ENCODE peak calls at places on chromosomes 7 and 10, in nine cellular contexts. One of them, this sample, is unnamed. For H3K4me1, the result is how much of the 10 kb centered on the place peaks cover.

GRCh38 chr10:121990015-121990677 is 1.2 kb downstream of the TACC2 start:
- DNase-seq in transverse colon: peak
- DNase-seq in CD8-positive, alpha-beta memory T cell: no peak
- DNase-seq in lung: no peak
- DNase-seq in pancreas: peak
- DNase-seq in heart right ventricle: no peak
- DNase-seq in neuronal stem cell: no peak
- DNase-seq in adrenal gland: no peak
- DNase-seq in left lung: no peak
- DNase-seq in this sample: no peak

GRCh38 chr10:132175907-132176581 is 10.7 kb upstream of the DPYSL4 start:
- DNase-seq in heart right ventricle: no peak
- DNase-seq in CD8-positive, alpha-beta memory T cell: no peak
- DNase-seq in left lung: no peak
- DNase-seq in adrenal gland: no peak
- DNase-seq in transverse colon: no peak
- DNase-seq in neuronal stem cell: no peak
- DNase-seq in pancreas: no peak
- DNase-seq in lung: no peak
- DNase-seq in this sample: no peak

GRCh38 chr7:80825499-80825898 is 93.4 kb downstream of the SEMA3C start:
- DNase-seq in left lung: no peak
- DNase-seq in lung: no peak
- DNase-seq in heart right ventricle: no peak
- DNase-seq in neuronal stem cell: no peak
- DNase-seq in CD8-positive, alpha-beta memory T cell: no peak
- DNase-seq in transverse colon: no peak
- DNase-seq in pancreas: no peak
- DNase-seq in adrenal gland: no peak
- DNase-seq in this sample: no peak

GRCh38 chr10:115171392-115171960 is 78.3 kb downstream of the ATRNL1 start:
- DNase-seq in heart right ventricle: no peak
- DNase-seq in adrenal gland: no peak
- DNase-seq in CD8-positive, alpha-beta memory T cell: no peak
- DNase-seq in transverse colon: no peak
- DNase-seq in neuronal stem cell: peak
- DNase-seq in lung: no peak
- DNase-seq in left lung: no peak
- DNase-seq in pancreas: no peak
- DNase-seq in this sample: peak

GRCh38 chr10:88946200-88946599 is 6.4 kb downstream of the ACTA2 start:
- DNase-seq in pancreas: no peak
- DNase-seq in transverse colon: no peak
- DNase-seq in left lung: no peak
- DNase-seq in adrenal gland: no peak
- DNase-seq in heart right ventricle: no peak
- DNase-seq in neuronal stem cell: no peak
- DNase-seq in CD8-positive, alpha-beta memory T cell: no peak
- DNase-seq in lung: no peak
- DNase-seq in this sample: no peak

GRCh38 chr7:67631496-67631895 is 634.9 kb downstream of the TYW1 start:
- DNase-seq in CD8-positive, alpha-beta memory T cell: no peak
- DNase-seq in pancreas: no peak
- DNase-seq in heart right ventricle: no peak
- DNase-seq in lung: no peak
- DNase-seq in neuronal stem cell: no peak
- DNase-seq in left lung: no peak
- DNase-seq in transverse colon: no peak
- DNase-seq in adrenal gland: no peak
- DNase-seq in this sample: no peak

GRCh38 chr10:119306514-119306951 is 99.2 kb downstream of the GRK5 start:
- DNase-seq in pancreas: no peak
- DNase-seq in left lung: no peak
- DNase-seq in neuronal stem cell: no peak
- DNase-seq in CD8-positive, alpha-beta memory T cell: peak
- DNase-seq in heart right ventricle: no peak
- DNase-seq in lung: no peak
- DNase-seq in adrenal gland: no peak
- DNase-seq in transverse colon: peak
- DNase-seq in this sample: peak

GRCh38 chr10:48511066-48511854 is 93.6 kb downstream of the ARHGAP22 start:
- DNase-seq in left lung: no peak
- DNase-seq in heart right ventricle: no peak
- DNase-seq in lung: no peak
- DNase-seq in CD8-positive, alpha-beta memory T cell: no peak
- DNase-seq in transverse colon: no peak
- DNase-seq in pancreas: no peak
- DNase-seq in adrenal gland: no peak
- DNase-seq in neuronal stem cell: no peak
- DNase-seq in this sample: no peak

GRCh38 chr10:78038105-78038504 is 4.4 kb downstream of the RPS24 start:
- DNase-seq in left lung: no peak
- DNase-seq in neuronal stem cell: no peak
- DNase-seq in adrenal gland: no peak
- DNase-seq in lung: no peak
- DNase-seq in transverse colon: no peak
- DNase-seq in heart right ventricle: no peak
- DNase-seq in pancreas: no peak
- DNase-seq in CD8-positive, alpha-beta memory T cell: no peak
- DNase-seq in this sample: no peak
- H3K4me1 ChIP-seq in left lung: under half
- H3K4me1 ChIP-seq in neuronal stem cell: under half
- H3K4me1 ChIP-seq in adrenal gland: under half
- H3K4me1 ChIP-seq in lung: under half
- H3K4me1 ChIP-seq in transverse colon: under half
- H3K4me1 ChIP-seq in heart right ventricle: half or more
- H3K4me1 ChIP-seq in pancreas: under half
- H3K4me1 ChIP-seq in CD8-positive, alpha-beta memory T cell: under half
- H3K4me1 ChIP-seq in this sample: half or more

DNA sequence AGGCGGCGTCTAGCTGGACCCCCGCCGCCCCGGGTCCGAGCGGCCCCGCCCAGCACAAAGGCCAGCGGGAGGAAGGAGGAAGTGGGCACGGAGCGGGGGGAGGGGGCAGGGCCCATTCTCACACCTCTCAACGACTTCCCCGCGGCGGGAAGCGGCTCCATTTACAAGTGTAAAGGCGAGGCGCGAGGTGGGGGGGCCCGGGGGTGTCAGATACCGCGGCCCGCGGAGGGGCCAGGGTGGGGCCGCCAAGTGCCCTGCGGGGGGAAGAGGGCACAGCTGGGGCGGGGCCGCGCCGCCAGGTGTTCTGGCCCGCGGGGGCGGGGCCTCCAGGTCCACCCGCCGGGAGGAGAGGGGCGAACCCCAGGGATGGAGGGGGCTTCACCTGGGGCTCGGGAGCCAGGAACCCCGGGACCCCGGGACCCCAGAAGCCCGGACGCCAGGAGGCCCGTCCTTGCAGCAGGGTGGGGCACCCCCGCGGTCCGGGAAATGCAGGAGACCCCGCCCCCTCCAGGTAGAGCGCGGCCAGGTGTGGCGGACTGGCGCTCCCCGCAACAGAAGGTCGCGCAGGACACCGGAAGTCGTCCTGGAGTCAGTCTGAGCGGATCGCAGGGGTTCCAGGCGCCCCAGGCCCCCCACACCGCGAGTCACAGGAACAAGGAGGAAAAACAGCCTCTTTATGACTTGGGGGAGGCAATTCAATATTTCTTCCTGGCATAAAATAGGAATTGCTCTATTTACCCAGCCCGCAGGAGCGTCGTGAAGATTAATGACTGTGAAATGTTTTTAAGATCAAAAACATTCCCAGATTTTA is 8.3 kb downstream of the CTBP2 start:
- DNase-seq in transverse colon: peak
- DNase-seq in CD8-positive, alpha-beta memory T cell: no peak
- DNase-seq in heart right ventricle: no peak
- DNase-seq in pancreas: peak
- DNase-seq in left lung: peak
- DNase-seq in adrenal gland: no peak
- DNase-seq in lung: peak
- DNase-seq in neuronal stem cell: no peak
- DNase-seq in this sample: no peak
- H3K4me1 ChIP-seq in transverse colon: half or more
- H3K4me1 ChIP-seq in CD8-positive, alpha-beta memory T cell: under half
- H3K4me1 ChIP-seq in heart right ventricle: half or more
- H3K4me1 ChIP-seq in pancreas: half or more
- H3K4me1 ChIP-seq in left lung: half or more
- H3K4me1 ChIP-seq in adrenal gland: half or more
- H3K4me1 ChIP-seq in lung: half or more
- H3K4me1 ChIP-seq in neuronal stem cell: under half
- H3K4me1 ChIP-seq in this sample: under half

GRCh38 chr10:61907587-61907986 is 6.1 kb downstream of the ARID5B start:
- DNase-seq in heart right ventricle: no peak
- DNase-seq in CD8-positive, alpha-beta memory T cell: no peak
- DNase-seq in lung: no peak
- DNase-seq in transverse colon: no peak
- DNase-seq in neuronal stem cell: no peak
- DNase-seq in left lung: no peak
- DNase-seq in pancreas: no peak
- DNase-seq in adrenal gland: no peak
- DNase-seq in this sample: no peak
- H3K4me1 ChIP-seq in heart right ventricle: under half
- H3K4me1 ChIP-seq in CD8-positive, alpha-beta memory T cell: under half
- H3K4me1 ChIP-seq in lung: under half
- H3K4me1 ChIP-seq in transverse colon: under half
- H3K4me1 ChIP-seq in neuronal stem cell: under half
- H3K4me1 ChIP-seq in left lung: under half
- H3K4me1 ChIP-seq in pancreas: under half
- H3K4me1 ChIP-seq in adrenal gland: under half
- H3K4me1 ChIP-seq in this sample: under half

GRCh38 chr7:50711271-50712175 is 71.2 kb downstream of the GRB10 start:
- DNase-seq in CD8-positive, alpha-beta memory T cell: no peak
- DNase-seq in transverse colon: no peak
- DNase-seq in pancreas: no peak
- DNase-seq in adrenal gland: no peak
- DNase-seq in neuronal stem cell: no peak
- DNase-seq in lung: no peak
- DNase-seq in left lung: no peak
- DNase-seq in heart right ventricle: peak
- DNase-seq in this sample: no peak

GRCh38 chr7:50713357-50713965 is 69.2 kb downstream of the GRB10 start:
- DNase-seq in lung: no peak
- DNase-seq in heart right ventricle: no peak
- DNase-seq in adrenal gland: no peak
- DNase-seq in pancreas: no peak
- DNase-seq in transverse colon: no peak
- DNase-seq in left lung: no peak
- DNase-seq in neuronal stem cell: no peak
- DNase-seq in CD8-positive, alpha-beta memory T cell: no peak
- DNase-seq in this sample: no peak

GRCh38 chr7:50714851-50715250 is 67.8 kb downstream of the GRB10 start:
- DNase-seq in adrenal gland: no peak
- DNase-seq in transverse colon: no peak
- DNase-seq in left lung: no peak
- DNase-seq in pancreas: peak
- DNase-seq in heart right ventricle: no peak
- DNase-seq in neuronal stem cell: no peak
- DNase-seq in CD8-positive, alpha-beta memory T cell: no peak
- DNase-seq in lung: no peak
- DNase-seq in this sample: no peak

GRCh38 chr7:50710441-50711154 is 72.1 kb downstream of the GRB10 start:
- DNase-seq in lung: no peak
- DNase-seq in heart right ventricle: no peak
- DNase-seq in CD8-positive, alpha-beta memory T cell: no peak
- DNase-seq in transverse colon: no peak
- DNase-seq in left lung: no peak
- DNase-seq in pancreas: no peak
- DNase-seq in adrenal gland: no peak
- DNase-seq in neuronal stem cell: no peak
- DNase-seq in this sample: no peak

GRCh38 chr7:50712527-50713356 is 70.0 kb downstream of the GRB10 start:
- DNase-seq in CD8-positive, alpha-beta memory T cell: no peak
- DNase-seq in adrenal gland: no peak
- DNase-seq in transverse colon: no peak
- DNase-seq in pancreas: no peak
- DNase-seq in neuronal stem cell: no peak
- DNase-seq in lung: no peak
- DNase-seq in left lung: no peak
- DNase-seq in heart right ventricle: no peak
- DNase-seq in this sample: no peak
- H3K4me1 ChIP-seq in CD8-positive, alpha-beta memory T cell: under half
- H3K4me1 ChIP-seq in adrenal gland: under half
- H3K4me1 ChIP-seq in transverse colon: under half
- H3K4me1 ChIP-seq in pancreas: half or more
- H3K4me1 ChIP-seq in neuronal stem cell: under half
- H3K4me1 ChIP-seq in lung: under half
- H3K4me1 ChIP-seq in left lung: under half
- H3K4me1 ChIP-seq in heart right ventricle: under half
- H3K4me1 ChIP-seq in this sample: under half

GRCh38 chr10:26860542-26861325 is at the start of gene ABI1:
- DNase-seq in transverse colon: peak
- DNase-seq in CD8-positive, alpha-beta memory T cell: peak
- DNase-seq in lung: peak
- DNase-seq in heart right ventricle: peak
- DNase-seq in pancreas: peak
- DNase-seq in adrenal gland: peak
- DNase-seq in neuronal stem cell: peak
- DNase-seq in left lung: peak
- DNase-seq in this sample: peak
- H3K4me1 ChIP-seq in transverse colon: under half
- H3K4me1 ChIP-seq in CD8-positive, alpha-beta memory T cell: under half
- H3K4me1 ChIP-seq in lung: under half
- H3K4me1 ChIP-seq in heart right ventricle: half or more
- H3K4me1 ChIP-seq in pancreas: under half
- H3K4me1 ChIP-seq in adrenal gland: under half
- H3K4me1 ChIP-seq in neuronal stem cell: under half
- H3K4me1 ChIP-seq in left lung: under half
- H3K4me1 ChIP-seq in this sample: under half

This sample was measured in Karpas-422.